ENCODE peak calls at places on chromosomes 13 and 19, in eight cellular contexts. C, V, P, D, S, B, H and T are unnamed samples.

GRCh38 chr13:23966691-23967615 is 69.7 kb upstream of the C1QTNF9B start:
- DNase-seq in B (no peak), C (peak; percentile 60), V (no peak), S (no peak), P (no peak), D (no peak), H (no peak), T (no peak)

GRCh38 chr19:995051-995827 is 5.0 kb upstream of the GRIN3B start:
- DNase-seq in C (no peak), S (no peak), V (no peak), D (no peak), H (no peak), P (no peak), B (no peak), T (no peak)

GRCh38 chr19:38425810-38426466 is at the start of gene RASGRP4:
- DNase-seq in S (peak; percentile 16), B (peak; percentile 32), V (no peak), D (peak; percentile 32), P (no peak), H (peak; percentile 65), C (no peak), T (no peak)

GRCh38 chr19:45172173-45172572 is 5.9 kb downstream of the TRAPPC6A start:
- DNase-seq in B (no peak), H (peak; percentile 20), S (no peak), C (peak; percentile 19), V (no peak), P (no peak), D (no peak), T (no peak)

GRCh38 chr19:41426116-41426841 is 895 bp downstream of the B3GNT8 start:
- DNase-seq in H (no peak), P (no peak), V (no peak), B (no peak), C (no peak), D (no peak), S (no peak), T (no peak)

GRCh38 chr19:3003046-3003445 is 25.7 kb downstream of the TLE6 start:
- DNase-seq in S (no peak), C (no peak), D (no peak), P (no peak), B (no peak), H (no peak), V (no peak), T (no peak)

GRCh38 chr13:29539866-29540265 is 55.6 kb downstream of the SLC7A1 start:
- DNase-seq in S (no peak), H (no peak), V (no peak), P (no peak), D (no peak), C (no peak), B (no peak), T (no peak)

GRCh38 chr19:29263305-29264080 is 50.5 kb upstream of the UQCRFS1 start:
- DNase-seq in C (peak; percentile 13), S (peak; percentile 38), V (no peak), H (peak; percentile 64), D (peak; percentile 49), P (no peak), B (peak; percentile 27), T (peak; percentile 26)

GRCh38 chr13:37526710-37527446 is 71.7 kb downstream of the POSTN start:
- DNase-seq in D (no peak), P (no peak), V (no peak), C (no peak), B (no peak), H (no peak), S (no peak), T (no peak)

GRCh38 chr13:46213242-46213641 is 1.5 kb downstream of the LRRC63 start:
- DNase-seq in V (no peak), P (no peak), D (no peak), B (no peak), S (no peak), C (no peak), H (no peak), T (no peak)

GRCh38 chr19:35128398-35129057 is 6.3 kb downstream of the LGI4 start:
- DNase-seq in C (no peak), P (no peak), S (no peak), H (no peak), V (no peak), D (no peak), B (no peak), T (no peak)

GRCh38 chr19:14544977-14545715 is 15.8 kb downstream of the TECR start:
- DNase-seq in C (no peak), D (no peak), V (no peak), B (no peak), S (no peak), P (no peak), H (no peak), T (peak; percentile 99)

GRCh38 chr19:38725469-38726283 is 18.6 kb downstream of the CAPN12 start:
- DNase-seq in S (no peak), C (no peak), D (no peak), V (no peak), P (peak; percentile 19), B (no peak), H (no peak), T (no peak)

GRCh38 chr19:52094526-52094925 is 1.0 kb downstream of the ZNF841 start:
- DNase-seq in B (no peak), S (no peak), V (no peak), D (no peak), P (no peak), H (no peak), C (no peak), T (no peak)

GRCh38 chr13:97855570-97855970 is 97.9 kb upstream of the IPO5 start:
- DNase-seq in D (peak; percentile 37), C (peak; percentile 13), H (peak; percentile 6), V (peak; percentile 80), P (no peak), B (peak; percentile 48), S (no peak), T (peak; percentile 16)

GRCh38 chr13:30847697-30848307 is 58.3 kb upstream of the MEDAG start:
- DNase-seq in C (no peak), B (no peak), D (no peak), P (no peak), H (no peak), S (no peak), V (peak; percentile 82), T (peak; percentile 41)

GRCh38 chr19:48458016-48458415 is 2.6 kb downstream of the KCNJ14 start:
- DNase-seq in P (no peak), S (no peak), B (no peak), D (no peak), C (no peak), V (no peak), H (no peak), T (no peak)

GRCh38 chr13:43472980-43473379 is 313.8 kb downstream of the ENOX1 start:
- DNase-seq in V (no peak), C (no peak), P (no peak), B (no peak), S (no peak), D (no peak), H (no peak), T (no peak)